ENCODE peak calls at places on chromosome 7, in eight cellular contexts. S, W, K, A, C, T, L and O are unnamed samples. For H3K4me1, the result is how much of the 10 kb centered on the place peaks cover.

GRCh38 chr7:17152698-17153097 is 145.8 kb upstream of the AHR start:
- DNase-seq in S (no peak), W (no peak), K (no peak), A (no peak), C (no peak), T (no peak), L (no peak), O (no peak)

GRCh38 chr7:24741691-24742639 is 15.3 kb downstream of the GSDME start:
- DNase-seq in S (no peak), W (peak), K (no peak), A (peak), C (no peak), T (no peak), L (peak), O (peak)

GRCh38 chr7:73885975-73886798 is 25.2 kb downstream of the TMEM270 start:
- DNase-seq in S (peak), W (no peak), K (peak), A (no peak), C (peak), T (no peak), L (peak), O (peak)

GRCh38 chr7:148014473-148014872 is 576.1 kb upstream of the C7orf33 start:
- DNase-seq in S (no peak), W (no peak), K (no peak), A (no peak), C (no peak), T (no peak), L (no peak), O (no peak)

GRCh38 chr7:111855161-111855841 is 293.0 kb upstream of the IMMP2L start:
- DNase-seq in S (peak), W (no peak), K (no peak), A (peak), C (peak), T (no peak), L (peak), O (peak)

GRCh38 chr7:155230169-155230593 is 67.5 kb upstream of the INSIG1 start:
- DNase-seq in S (no peak), W (peak), K (no peak), A (no peak), C (no peak), T (peak), L (no peak), O (peak)

GRCh38 chr7:106062006-106062405 is 50.1 kb downstream of the SYPL1 start:
- DNase-seq in S (no peak), W (no peak), K (no peak), A (peak), C (no peak), T (peak), L (peak), O (no peak)

GRCh38 chr7:151452141-151452571 is 12.2 kb upstream of the CRYGN start:
- DNase-seq in S (no peak), W (peak), K (peak), A (no peak), C (peak), T (peak), L (peak), O (no peak)

GRCh38 chr7:159201722-159202330 is 57.2 kb upstream of the VIPR2 start:
- DNase-seq in S (peak), W (no peak), K (no peak), A (no peak), C (no peak), T (no peak), L (no peak), O (no peak)

GRCh38 chr7:17633099-17633498 is 307.2 kb downstream of the SNX13 start:
- DNase-seq in S (no peak), W (no peak), K (no peak), A (no peak), C (no peak), T (no peak), L (no peak), O (no peak)

GRCh38 chr7:155860461-155860839 is 48.2 kb upstream of the SHH start:
- DNase-seq in S (no peak), W (no peak), K (no peak), A (no peak), C (no peak), T (peak), L (no peak), O (no peak)

GRCh38 chr7:17274551-17275245 is 23.8 kb upstream of the AHR start:
- DNase-seq in S (no peak), W (no peak), K (no peak), A (no peak), C (no peak), T (no peak), L (no peak), O (no peak)

GRCh38 chr7:82625377-82625776 is 181.8 kb upstream of the CACNA2D1 start:
- DNase-seq in S (no peak), W (no peak), K (no peak), A (no peak), C (no peak), T (no peak), L (no peak), O (no peak)

GRCh38 chr7:28376634-28377033 is 35.7 kb upstream of the CREB5 start:
- DNase-seq in S (no peak), W (no peak), K (no peak), A (no peak), C (no peak), T (no peak), L (no peak), O (no peak)

GRCh38 chr7:95684505-95684904 is 87.8 kb upstream of the DYNC1I1 start:
- DNase-seq in S (no peak), W (no peak), K (no peak), A (no peak), C (no peak), T (no peak), L (no peak), O (no peak)

GRCh38 chr7:127865466-127865865 is 165.8 kb downstream of the LRRC4 start:
- DNase-seq in S (no peak), W (peak), K (no peak), A (peak), C (no peak), T (no peak), L (peak), O (no peak)

GRCh38 chr7:45689011-45689796 is 115.0 kb downstream of the ADCY1 start:
- DNase-seq in S (no peak), W (peak), K (no peak), A (peak), C (no peak), T (peak), L (no peak), O (no peak)

GRCh38 chr7:65749039-65749438 is 123.8 kb upstream of the VKORC1L1 start:
- DNase-seq in S (no peak), W (no peak), K (no peak), A (no peak), C (no peak), T (no peak), L (no peak), O (no peak)

GRCh38 chr7:65746398-65746669 is 126.5 kb upstream of the VKORC1L1 start:
- DNase-seq in S (no peak), W (no peak), K (no peak), A (no peak), C (no peak), T (no peak), L (no peak), O (no peak)

GRCh38 chr7:65749518-65749917 is 123.4 kb upstream of the VKORC1L1 start:
- DNase-seq in S (no peak), W (no peak), K (no peak), A (peak), C (no peak), T (no peak), L (no peak), O (no peak)

GRCh38 chr7:65750511-65751344 is 122.1 kb upstream of the VKORC1L1 start:
- DNase-seq in S (peak), W (peak), K (peak), A (peak), C (peak), T (peak), L (peak), O (peak)
- TF ChIP-seq POLR2A in S (peak), W (peak), K (no peak), A (no peak), C (peak), T (no peak), L (peak), O (peak)

GRCh38 chr7:150374472-150374871 is 4.7 kb upstream of the ZNF775 start:
- DNase-seq in S (no peak), W (peak), K (no peak), A (no peak), C (no peak), T (no peak), L (no peak), O (no peak)
- H3K4me1 ChIP-seq in S (half or more), W (under half), K (under half), A (under half), C (half or more), T (under half), L (under half), O (half or more)

GRCh38 chr7:50450691-50451051 is 521 bp upstream of the FIGNL1 start:
- DNase-seq in S (no peak), W (peak), K (no peak), A (no peak), C (peak), T (peak), L (no peak), O (peak)

GRCh38 chr7:50449501-50449880 is 659 bp downstream of the FIGNL1 start:
- DNase-seq in S (no peak), W (no peak), K (no peak), A (no peak), C (no peak), T (no peak), L (no peak), O (no peak)

GRCh38 chr7:50446542-50446960 is 3.6 kb downstream of the FIGNL1 start:
- DNase-seq in S (no peak), W (no peak), K (no peak), A (no peak), C (no peak), T (no peak), L (no peak), O (no peak)

GRCh38 chr7:50448823-50449222 is 1.3 kb downstream of the FIGNL1 start:
- DNase-seq in S (no peak), W (no peak), K (no peak), A (no peak), C (no peak), T (no peak), L (no peak), O (no peak)

GRCh38 chr7:50449881-50450690 is at the start of gene FIGNL1:
- DNase-seq in S (peak), W (peak), K (peak), A (peak), C (peak), T (peak), L (peak), O (peak)
- TF ChIP-seq POLR2A in S (peak), W (peak), K (no peak), A (peak), C (peak), T (no peak), L (peak), O (peak)

DNA sequence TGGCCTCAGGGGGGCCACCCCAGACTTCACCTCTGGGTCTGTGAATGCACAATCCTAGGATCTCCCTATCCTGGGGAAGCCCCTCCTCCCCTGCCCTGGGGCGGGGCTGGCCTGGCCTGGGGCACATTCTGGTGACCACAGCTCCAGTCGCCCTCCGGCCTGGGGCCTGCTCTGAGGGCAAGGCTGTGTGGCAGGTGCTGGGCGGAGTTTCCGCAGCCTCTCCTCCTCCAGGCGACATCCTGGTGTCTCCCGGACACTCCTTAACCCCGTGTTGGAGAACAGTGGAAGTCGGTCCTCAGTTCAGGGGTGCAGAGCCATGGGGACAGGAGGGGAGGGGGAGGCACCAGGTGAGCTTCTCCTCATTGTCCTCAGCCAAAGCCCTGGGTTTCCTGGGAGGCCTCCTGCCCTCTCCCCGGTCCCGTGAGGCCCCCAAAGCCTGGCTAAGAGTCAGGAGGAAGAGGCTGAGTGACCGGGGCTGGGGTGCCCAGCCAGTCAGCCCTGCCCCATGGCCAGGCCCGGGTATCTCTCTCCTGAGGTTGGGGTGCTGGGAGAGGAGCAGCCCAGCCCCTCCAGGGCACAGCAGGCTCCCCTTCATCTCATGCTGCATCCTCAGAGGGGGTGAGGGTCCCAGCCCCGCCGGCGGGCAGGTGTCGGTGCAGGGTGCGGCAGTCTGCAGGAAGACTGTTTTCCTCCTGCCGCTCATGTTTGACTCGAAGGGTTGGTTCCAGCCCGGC is 22.6 kb downstream of the UNCX start:
- DNase-seq in S (no peak), W (no peak), K (no peak), A (no peak), C (no peak), T (no peak), L (no peak), O (no peak)
- H3K4me1 ChIP-seq in S (under half), W (under half), K (under half), A (under half), C (under half), T (under half), L (under half), O (under half)

GRCh38 chr7:116525298-116525912 is 569 bp downstream of the CAV1 start:
- DNase-seq in S (peak), W (peak), K (peak), A (no peak), C (peak), T (peak), L (peak), O (no peak)

GRCh38 chr7:116526897-116527296 is 2.1 kb downstream of the CAV1 start:
- DNase-seq in S (no peak), W (no peak), K (no peak), A (no peak), C (no peak), T (no peak), L (no peak), O (no peak)

GRCh38 chr7:116524609-116525297 is at the start of gene CAV1:
- DNase-seq in S (peak), W (peak), K (peak), A (peak), C (peak), T (peak), L (peak), O (peak)

GRCh38 chr7:116527521-116527920 is 2.7 kb downstream of the CAV1 start:
- DNase-seq in S (no peak), W (no peak), K (no peak), A (no peak), C (no peak), T (no peak), L (no peak), O (no peak)

GRCh38 chr7:116525913-116526857 is 1.3 kb downstream of the CAV1 start:
- DNase-seq in S (peak), W (peak), K (peak), A (peak), C (peak), T (peak), L (peak), O (peak)
- TF ChIP-seq POLR2A in S (no peak), W (no peak), K (no peak), A (no peak), C (no peak), T (no peak), L (peak), O (peak)

GRCh38 chr7:23520582-23520981 is 11.2 kb downstream of the TRA2A start:
- DNase-seq in S (peak), W (no peak), K (no peak), A (peak), C (no peak), T (no peak), L (no peak), O (no peak)

GRCh38 chr7:23530355-23530754 is 1.4 kb downstream of the TRA2A start:
- DNase-seq in S (peak), W (no peak), K (no peak), A (peak), C (no peak), T (no peak), L (no peak), O (peak)

GRCh38 chr7:23529262-23529859 is 2.4 kb downstream of the TRA2A start:
- DNase-seq in S (peak), W (no peak), K (no peak), A (peak), C (no peak), T (no peak), L (no peak), O (no peak)

GRCh38 chr7:23523486-23524075 is 8.2 kb downstream of the TRA2A start:
- DNase-seq in S (no peak), W (no peak), K (no peak), A (no peak), C (no peak), T (no peak), L (no peak), O (no peak)

DNA sequence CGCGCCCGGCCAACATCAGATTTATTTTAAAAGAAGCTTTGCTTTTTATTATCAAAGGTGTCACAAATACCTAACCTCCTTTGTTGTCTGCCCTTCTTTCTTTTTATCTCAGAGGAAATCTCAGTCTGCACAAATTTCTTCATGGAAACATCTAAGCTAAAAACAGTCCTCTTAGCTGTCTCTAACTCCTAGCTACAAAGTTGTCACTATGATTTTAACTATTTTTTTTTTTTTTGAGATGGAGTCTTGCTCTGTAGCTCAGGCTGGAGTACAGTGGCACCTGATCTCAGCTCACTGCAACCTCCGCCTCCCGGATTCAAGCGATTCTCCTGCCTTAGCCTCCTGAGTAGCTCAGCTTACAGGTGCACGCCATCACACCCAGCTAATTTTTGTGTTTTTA is 7.3 kb downstream of the TRA2A start:
- DNase-seq in S (no peak), W (no peak), K (no peak), A (peak), C (no peak), T (no peak), L (no peak), O (no peak)
- H3K4me1 ChIP-seq in S (under half), W (under half), K (under half), A (under half), C (half or more), T (half or more), L (under half), O (half or more)

GRCh38 chr7:1049006-1049741 is 4.8 kb downstream of the GPR146 start:
- DNase-seq in S (peak), W (no peak), K (no peak), A (no peak), C (no peak), T (peak), L (peak), O (no peak)
- TF ChIP-seq POLR2A in S (no peak), W (no peak), K (no peak), A (no peak), C (no peak), T (no peak), L (no peak), O (no peak)

GRCh38 chr7:35755711-35756110 is 45.1 kb upstream of the SEPTIN7 start:
- DNase-seq in S (no peak), W (no peak), K (no peak), A (no peak), C (no peak), T (no peak), L (no peak), O (no peak)

GRCh38 chr7:35757574-35757973 is 43.3 kb upstream of the SEPTIN7 start:
- DNase-seq in S (no peak), W (no peak), K (no peak), A (no peak), C (no peak), T (no peak), L (no peak), O (no peak)

GRCh38 chr7:35752727-35753126 is 48.1 kb upstream of the SEPTIN7 start:
- DNase-seq in S (no peak), W (no peak), K (no peak), A (no peak), C (no peak), T (no peak), L (no peak), O (no peak)

GRCh38 chr7:35754741-35755140 is 46.1 kb upstream of the SEPTIN7 start:
- DNase-seq in S (no peak), W (no peak), K (no peak), A (no peak), C (no peak), T (no peak), L (peak), O (no peak)

GRCh38 chr7:35753761-35754603 is 46.9 kb upstream of the SEPTIN7 start:
- DNase-seq in S (peak), W (no peak), K (no peak), A (peak), C (peak), T (no peak), L (peak), O (no peak)
- H3K4me1 ChIP-seq in S (under half), W (under half), K (under half), A (under half), C (under half), T (under half), L (under half), O (under half)